ENCODE peak calls at places on chromosomes 16 and 17, in four cellular contexts. V, H, I and N are unnamed samples.

GRCh38 chr17:73760186-73760758 is 116.0 kb upstream of the SDK2 start:
- DNase-seq in V (no peak), H (no peak), I (no peak), N (no peak)

GRCh38 chr17:56169621-56170020 is 16.3 kb downstream of the ANKFN1 start:
- DNase-seq in V (no peak), H (no peak), I (no peak), N (no peak)

GRCh38 chr17:47316316-47316715 is 7.4 kb upstream of the EFCAB13 start:
- DNase-seq in V (no peak), H (peak; percentile 56), I (no peak), N (no peak)

GRCh38 chr16:67464565-67464964 is 16.4 kb downstream of the ATP6V0D1 start:
- DNase-seq in V (no peak), H (no peak), I (peak; percentile 70), N (no peak)

GRCh38 chr16:65274576-65274975 is 152.7 kb upstream of the CDH11 start:
- DNase-seq in V (no peak), H (no peak), I (no peak), N (no peak)

GRCh38 chr16:84059111-84059510 is 16.5 kb upstream of the SLC38A8 start:
- DNase-seq in V (no peak), H (no peak), I (no peak), N (no peak)

GRCh38 chr17:34118564-34118963 is 136.5 kb upstream of the CCL2 start:
- DNase-seq in V (no peak), H (no peak), I (no peak), N (no peak)

GRCh38 chr17:77370536-77370935 is 229.8 kb downstream of the SEC14L1 start:
- DNase-seq in V (no peak), H (no peak), I (no peak), N (no peak)

GRCh38 chr17:76131692-76132573 is 9.1 kb downstream of the FOXJ1 start:
- DNase-seq in V (no peak), H (no peak), I (no peak), N (no peak)

GRCh38 chr17:6923385-6923784 is 72.5 kb upstream of the ALOX12 start:
- DNase-seq in V (no peak), H (no peak), I (no peak), N (no peak)

GRCh38 chr17:47663997-47664941 is 14.6 kb downstream of the KPNB1 start:
- DNase-seq in V (peak; percentile 10), H (peak; percentile 66), I (no peak), N (no peak)

GRCh38 chr17:28675980-28676379 is 14.0 kb downstream of the SUPT6H start:
- DNase-seq in V (no peak), H (no peak), I (no peak), N (no peak)

GRCh38 chr17:81445642-81446500 is 50.6 kb downstream of the BAHCC1 start:
- DNase-seq in V (no peak), H (no peak), I (no peak), N (no peak)

GRCh38 chr16:73457851-73458250 is 409.9 kb upstream of the ZFHX3 start:
- DNase-seq in V (no peak), H (no peak), I (no peak), N (no peak)

GRCh38 chr16:89742948-89743347 is 21.6 kb downstream of the ZNF276 start:
- DNase-seq in V (no peak), H (no peak), I (no peak), N (no peak)

GRCh38 chr17:60158751-60159478 is 9.1 kb downstream of the CA4 start:
- DNase-seq in V (no peak), H (no peak), I (no peak), N (no peak)

GRCh38 chr16:31141489-31142108 is 6.1 kb upstream of the PRSS8 start:
- DNase-seq in V (no peak), H (no peak), I (no peak), N (no peak)

GRCh38 chr17:9434502-9435113 is 141.0 kb downstream of the STX8 start:
- DNase-seq in V (no peak), H (no peak), I (no peak), N (no peak)

GRCh38 chr17:56630202-56630601 is 36.7 kb downstream of the NOG start:
- DNase-seq in V (no peak), H (no peak), I (no peak), N (no peak)